ENCODE peak calls at places on chromosomes 5 and 9, in seven cellular contexts. P is activated B cell treated with CpG ODN at 0.5 μM for 24 hours, E is T-helper 17 cell, Q is right lobe of liver, C is left lung, V is heart left ventricle, N is pancreas. G is an unnamed sample.

GRCh38 chr9:37618817-37619216 is 26.4 kb upstream of the TOMM5 start:
- ATAC-seq in P (no peak), E (no peak), Q (no peak), C (no peak), V (no peak), N (no peak), G (no peak)

GRCh38 chr5:80170117-80170535 is 85.7 kb downstream of the SERINC5 start:
- ATAC-seq in P (no peak), E (no peak), Q (no peak), C (no peak), V (no peak), N (no peak), G (no peak)

GRCh38 chr5:134420326-134420725 is 8.6 kb upstream of the CDKN2AIPNL start:
- ATAC-seq in P (no peak), E (no peak), Q (no peak), C (no peak), V (no peak), N (no peak), G (no peak)

GRCh38 chr5:179777909-179778308 is 15.9 kb upstream of the LTC4S start:
- ATAC-seq in P (no peak), E (no peak), Q (no peak), C (peak), V (peak), N (no peak), G (no peak)

GRCh38 chr9:103799959-103800358 is 294.1 kb upstream of the SMC2 start:
- ATAC-seq in P (no peak), E (no peak), Q (no peak), C (no peak), V (no peak), N (no peak), G (no peak)

GRCh38 chr5:59607126-59607807 is 286.3 kb downstream of the PDE4D start:
- ATAC-seq in P (no peak), E (no peak), Q (no peak), C (no peak), V (no peak), N (peak), G (no peak)

GRCh38 chr5:169095410-169095772 is 205.5 kb downstream of the SLIT3 start:
- ATAC-seq in P (no peak), E (no peak), Q (no peak), C (no peak), V (no peak), N (no peak), G (no peak)

GRCh38 chr9:109101202-109101595 is 18.5 kb downstream of the TMEM245 start:
- ATAC-seq in P (no peak), E (peak), Q (no peak), C (no peak), V (no peak), N (peak), G (no peak)

GRCh38 chr9:26809795-26810194 is 82.8 kb downstream of the CAAP1 start:
- ATAC-seq in P (no peak), E (no peak), Q (no peak), C (no peak), V (no peak), N (no peak), G (no peak)